ENCODE peak calls at places on chromosome 6, in ten cellular contexts. R is tibial artery; T is hepatocyte; J is testis; U is HCT116; C is CD4-positive, alpha-beta memory T cell; A is lower lobe of right lung; S is right cardiac atrium; Y is MM.1S; O is aorta. H is an unnamed sample. For H3K4me1, the result is how much of the 10 kb centered on the place peaks cover.

GRCh38 chr6:147201885-147202515 is 2.2 kb upstream of the STXBP5 start:
- DNase-seq in R (no peak), T (peak), J (peak), U (no peak), C (no peak), A (no peak), S (no peak), Y (no peak), O (no peak), H (peak)

GRCh38 chr6:41451515-41452163 is 94.5 kb upstream of the FOXP4 start:
- DNase-seq in R (peak), T (peak), J (peak), U (no peak), C (no peak), A (no peak), S (peak), Y (no peak), O (peak), H (peak)

GRCh38 chr6:142008016-142008735 is 124.5 kb upstream of the GJE1 start:
- DNase-seq in R (no peak), T (no peak), J (no peak), U (peak), C (no peak), A (no peak), S (no peak), Y (no peak), O (no peak), H (no peak)

GRCh38 chr6:137766596-137767370 is 100.3 kb upstream of the TNFAIP3 start:
- DNase-seq in R (no peak), T (no peak), J (no peak), U (no peak), C (no peak), A (no peak), S (no peak), Y (no peak), O (no peak), H (no peak)

GRCh38 chr6:89928604-89929003 is 34.3 kb downstream of the GJA10 start:
- DNase-seq in R (no peak), T (no peak), J (no peak), U (no peak), C (no peak), A (no peak), S (no peak), Y (no peak), O (no peak), H (peak)

GRCh38 chr6:133241901-133242760 is 974 bp downstream of the EYA4 start:
- DNase-seq in R (no peak), T (peak), J (peak), U (no peak), C (no peak), A (no peak), S (peak), Y (peak), O (no peak), H (peak)

GRCh38 chr6:70103798-70104197 is 199.1 kb downstream of the COL9A1 start:
- DNase-seq in R (no peak), T (no peak), J (no peak), U (peak), C (no peak), A (no peak), S (no peak), Y (no peak), O (no peak), H (no peak)

GRCh38 chr6:7414811-7415210 is 25.2 kb downstream of the RIOK1 start:
- DNase-seq in R (no peak), T (peak), J (no peak), U (no peak), C (no peak), A (no peak), S (no peak), Y (no peak), O (no peak), H (peak)

GRCh38 chr6:88376759-88377387 is 210.7 kb upstream of the CNR1 start:
- DNase-seq in R (no peak), T (no peak), J (no peak), U (no peak), C (no peak), A (no peak), S (no peak), Y (no peak), O (no peak), H (no peak)

GRCh38 chr6:156395276-156395675 is 381.9 kb upstream of the ARID1B start:
- DNase-seq in R (no peak), T (no peak), J (no peak), U (no peak), C (peak), A (no peak), S (no peak), Y (peak), O (no peak), H (no peak)

GRCh38 chr6:93420163-93420806 is 926 bp upstream of the EPHA7 start:
- DNase-seq in R (no peak), T (no peak), J (no peak), U (no peak), C (no peak), A (no peak), S (no peak), Y (no peak), O (no peak), H (peak)

GRCh38 chr6:51814418-51814817 is 273.0 kb downstream of the PKHD1 start:
- DNase-seq in R (no peak), T (peak), J (no peak), U (no peak), C (no peak), A (no peak), S (no peak), Y (peak), O (no peak), H (no peak)

GRCh38 chr6:125668071-125668470 is 81.4 kb upstream of the HEY2 start:
- DNase-seq in R (no peak), T (no peak), J (no peak), U (no peak), C (no peak), A (no peak), S (no peak), Y (no peak), O (no peak), H (no peak)

GRCh38 chr6:158697798-158698197 is 47.9 kb downstream of the SYTL3 start:
- DNase-seq in R (no peak), T (no peak), J (no peak), U (peak), C (no peak), A (no peak), S (no peak), Y (no peak), O (no peak), H (no peak)

GRCh38 chr6:165615629-165616028 is 47.4 kb downstream of the PDE10A start:
- DNase-seq in R (no peak), T (no peak), J (no peak), U (no peak), C (no peak), A (no peak), S (no peak), Y (no peak), O (no peak), H (no peak)

GRCh38 chr6:35568967-35569606 is 56.4 kb upstream of the TULP1 start:
- DNase-seq in R (peak), T (peak), J (peak), U (no peak), C (peak), A (peak), S (peak), Y (no peak), O (peak), H (no peak)

GRCh38 chr6:4567141-4567540 is 209.1 kb upstream of the CDYL start:
- DNase-seq in R (no peak), T (no peak), J (no peak), U (no peak), C (no peak), A (no peak), S (no peak), Y (no peak), O (no peak), H (peak)

GRCh38 chr6:131317516-131317915 is 182.2 kb downstream of the AKAP7 start:
- DNase-seq in R (no peak), T (no peak), J (no peak), U (no peak), C (no peak), A (no peak), S (no peak), Y (no peak), O (no peak), H (peak)

GRCh38 chr6:79335133-79335674 is 100.7 kb upstream of the HMGN3 start:
- DNase-seq in R (no peak), T (no peak), J (no peak), U (no peak), C (no peak), A (no peak), S (no peak), Y (no peak), O (no peak), H (peak)

GRCh38 chr6:124977067-124977908 is 15.1 kb downstream of the RNF217 start:
- DNase-seq in R (no peak), T (peak), J (no peak), U (no peak), C (no peak), A (no peak), S (no peak), Y (no peak), O (no peak), H (peak)

GRCh38 chr6:105077592-105078463 is 102.0 kb downstream of the POPDC3 start:
- DNase-seq in R (no peak), T (peak), J (no peak), U (peak), C (peak), A (no peak), S (no peak), Y (peak), O (no peak), H (peak)

GRCh38 chr6:109059148-109059547 is 35.5 kb downstream of the SESN1 start:
- DNase-seq in R (no peak), T (no peak), J (no peak), U (no peak), C (no peak), A (no peak), S (no peak), Y (no peak), O (no peak), H (no peak)

GRCh38 chr6:20266851-20267608 is 54.8 kb upstream of the MBOAT1 start:
- DNase-seq in R (no peak), T (no peak), J (no peak), U (peak), C (no peak), A (no peak), S (no peak), Y (no peak), O (no peak), H (no peak)

GRCh38 chr6:163965426-163966348 is 551.2 kb downstream of the QKI start:
- DNase-seq in R (no peak), T (peak), J (no peak), U (no peak), C (no peak), A (no peak), S (peak), Y (no peak), O (no peak), H (no peak)

GRCh38 chr6:10662742-10663141 is 31.7 kb downstream of the C6orf52 start:
- DNase-seq in R (no peak), T (no peak), J (no peak), U (no peak), C (no peak), A (no peak), S (no peak), Y (no peak), O (no peak), H (no peak)

GRCh38 chr6:13733178-13733851 is 21.7 kb upstream of the RANBP9 start:
- DNase-seq in R (peak), T (peak), J (peak), U (no peak), C (no peak), A (peak), S (peak), Y (no peak), O (no peak), H (peak)

GRCh38 chr6:1190361-1190760 is 121.5 kb upstream of the FOXQ1 start:
- DNase-seq in R (no peak), T (peak), J (no peak), U (no peak), C (no peak), A (no peak), S (no peak), Y (no peak), O (no peak), H (peak)

GRCh38 chr6:102986086-102986485 is 1592.6 kb downstream of the GRIK2 start:
- DNase-seq in R (no peak), T (no peak), J (no peak), U (no peak), C (no peak), A (no peak), S (no peak), Y (peak), O (no peak), H (no peak)

GRCh38 chr6:132968419-132968950 is 154.1 kb downstream of the RPS12 start:
- DNase-seq in R (no peak), T (no peak), J (no peak), U (no peak), C (no peak), A (no peak), S (no peak), Y (no peak), O (no peak), H (no peak)

GRCh38 chr6:149342525-149342924 is 25.0 kb downstream of the TAB2 start:
- DNase-seq in R (no peak), T (no peak), J (no peak), U (no peak), C (no peak), A (no peak), S (no peak), Y (no peak), O (no peak), H (no peak)

GRCh38 chr6:84193140-84193708 is 34.2 kb downstream of the CEP162 start:
- DNase-seq in R (no peak), T (no peak), J (no peak), U (peak), C (no peak), A (no peak), S (no peak), Y (no peak), O (no peak), H (peak)

GRCh38 chr6:46828939-46829338 is 35.8 kb downstream of the MEP1A start:
- DNase-seq in R (no peak), T (no peak), J (no peak), U (no peak), C (no peak), A (no peak), S (no peak), Y (no peak), O (no peak), H (no peak)

GRCh38 chr6:352474-352873 is 39.1 kb upstream of the IRF4 start:
- DNase-seq in R (no peak), T (no peak), J (no peak), U (no peak), C (no peak), A (peak), S (no peak), Y (no peak), O (no peak), H (no peak)

GRCh38 chr6:169893624-169894023 is 142.2 kb downstream of the ERMARD start:
- DNase-seq in R (no peak), T (no peak), J (no peak), U (no peak), C (no peak), A (no peak), S (no peak), Y (no peak), O (no peak), H (no peak)

GRCh38 chr6:36546958-36547645 is at the start of gene STK38:
- DNase-seq in R (peak), T (peak), J (peak), U (peak), C (peak), A (peak), S (peak), Y (peak), O (peak), H (peak)

DNA sequence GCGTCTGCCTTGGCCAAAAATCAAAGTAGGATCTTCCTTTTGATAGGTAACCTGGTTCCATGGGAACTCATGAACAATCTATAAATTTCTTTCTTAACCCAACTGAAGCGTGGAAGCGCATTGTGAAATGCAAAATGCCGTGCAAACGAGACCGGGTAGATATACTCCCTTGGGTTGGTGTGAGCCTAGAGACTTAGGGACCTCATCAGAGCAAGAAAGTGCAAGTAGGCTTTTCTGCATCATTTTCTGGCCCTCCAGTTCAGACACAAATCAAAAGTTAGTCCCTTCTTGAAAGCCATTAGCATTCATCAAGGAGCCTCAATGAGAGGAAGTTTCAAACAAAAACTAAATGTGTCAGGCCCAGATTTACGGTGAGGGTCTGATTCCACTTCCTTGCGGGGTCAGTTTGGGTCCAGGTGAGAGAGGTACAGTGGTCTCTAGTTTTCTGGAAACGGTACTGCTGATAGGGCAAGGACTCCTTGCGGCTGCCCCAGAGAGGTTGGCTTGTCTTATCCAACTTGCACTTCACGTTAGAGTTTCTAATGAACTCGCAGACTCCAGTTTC is 5.3 kb upstream of the ZNF184 start:
- DNase-seq in R (no peak), T (peak), J (no peak), U (no peak), C (no peak), A (no peak), S (no peak), Y (peak), O (no peak), H (no peak)
- H3K27ac ChIP-seq in R (peak), T (peak), J (peak), U (peak), C (peak), A (peak), S (peak), Y (peak), O (peak), H (no peak)

GRCh38 chr6:150633466-150633795 is 33.7 kb downstream of the PLEKHG1 start:
- DNase-seq in R (no peak), T (no peak), J (no peak), U (no peak), C (no peak), A (no peak), S (no peak), Y (no peak), O (no peak), H (no peak)
- H3K4me3 ChIP-seq in R (no peak), T (no peak), J (no peak), U (no peak), C (no peak), A (peak), S (no peak), Y (no peak), O (no peak), H (no peak)

DNA sequence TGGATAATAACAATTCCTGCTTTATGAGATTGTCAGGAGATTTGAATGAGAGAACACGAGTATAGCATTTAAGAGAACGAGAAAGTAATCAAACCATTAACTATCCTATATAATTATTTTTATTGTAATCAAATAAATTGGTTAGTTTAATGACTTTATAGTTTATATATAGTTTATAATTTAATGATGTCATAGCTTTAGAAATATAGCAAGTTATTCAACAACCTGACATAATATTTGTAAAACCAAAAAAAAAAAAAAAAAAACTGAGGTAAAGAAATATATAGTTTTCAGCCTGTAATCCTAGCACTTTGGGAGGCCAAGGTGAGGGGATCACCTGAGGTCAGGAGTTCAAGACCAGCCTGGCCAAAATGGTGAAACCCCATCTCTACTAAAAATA is 26.4 kb upstream of the DST start:
- DNase-seq in R (no peak), T (no peak), J (no peak), U (no peak), C (no peak), A (no peak), S (no peak), Y (no peak), O (no peak), H (no peak)
- H3K4me1 ChIP-seq in R (under half), T (under half), J (under half), U (under half), C (under half), A (under half), S (under half), Y (under half), O (under half), H (under half)

GRCh38 chr6:154476494-154476893 is 34.0 kb downstream of the CNKSR3 start:
- DNase-seq in R (no peak), T (no peak), J (no peak), U (no peak), C (no peak), A (no peak), S (no peak), Y (no peak), O (no peak), H (no peak)
- H3K27ac ChIP-seq in R (no peak), T (no peak), J (peak), U (no peak), C (no peak), A (no peak), S (no peak), Y (no peak), O (no peak), H (no peak)

GRCh38 chr6:130070747-130071146 is 52.4 kb downstream of the L3MBTL3 start:
- DNase-seq in R (no peak), T (no peak), J (no peak), U (no peak), C (no peak), A (no peak), S (no peak), Y (no peak), O (no peak), H (no peak)
- H3K4me3 ChIP-seq in R (no peak), T (no peak), J (no peak), U (no peak), C (no peak), A (no peak), S (no peak), Y (no peak), O (no peak), H (no peak)

GRCh38 chr6:67538032-67538431 is 1097.0 kb upstream of the ADGRB3 start:
- DNase-seq in R (no peak), T (no peak), J (no peak), U (no peak), C (no peak), A (no peak), S (no peak), Y (no peak), O (no peak), H (no peak)

GRCh38 chr6:67535946-67536345 is 1099.1 kb upstream of the ADGRB3 start:
- DNase-seq in R (no peak), T (no peak), J (no peak), U (no peak), C (no peak), A (no peak), S (no peak), Y (no peak), O (no peak), H (peak)

GRCh38 chr6:67544851-67545452 is 1090.1 kb upstream of the ADGRB3 start:
- DNase-seq in R (no peak), T (no peak), J (no peak), U (no peak), C (no peak), A (no peak), S (no peak), Y (no peak), O (no peak), H (no peak)

DNA sequence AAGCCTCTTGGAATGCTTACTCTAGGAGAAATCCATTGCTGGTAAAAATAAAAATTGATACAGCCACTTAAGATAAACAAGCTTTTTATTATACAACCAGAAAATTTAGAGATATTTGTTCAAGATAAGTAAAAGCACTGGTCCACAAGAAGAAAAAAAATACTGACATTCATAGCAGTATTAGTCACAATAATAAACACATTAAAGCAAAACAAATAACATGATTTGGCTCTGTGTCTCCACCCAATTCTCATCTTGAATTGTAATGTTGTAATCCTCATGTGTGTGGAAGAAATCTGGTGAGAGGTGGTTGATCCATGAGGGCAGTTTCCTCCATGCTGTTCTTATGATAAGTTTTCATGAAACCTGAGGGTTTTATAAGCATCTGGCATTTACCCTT is 1093.5 kb upstream of the ADGRB3 start:
- DNase-seq in R (no peak), T (no peak), J (no peak), U (no peak), C (no peak), A (no peak), S (no peak), Y (no peak), O (no peak), H (no peak)
- H3K4me1 ChIP-seq in R (under half), T (under half), J (under half), U (under half), C (under half), A (under half), S (under half), Y (under half), O (under half), H (under half)

GRCh38 chr6:134630468-134631180 is 312.7 kb upstream of the SGK1 start:
- DNase-seq in R (peak), T (peak), J (no peak), U (no peak), C (no peak), A (no peak), S (no peak), Y (peak), O (no peak), H (no peak)
- H3K27ac ChIP-seq in R (no peak), T (no peak), J (peak), U (no peak), C (no peak), A (no peak), S (no peak), Y (peak), O (no peak), H (no peak)

GRCh38 chr6:26211963-26212362 is 124.7 kb downstream of the HFE start:
- DNase-seq in R (no peak), T (no peak), J (no peak), U (no peak), C (no peak), A (no peak), S (no peak), Y (no peak), O (no peak), H (no peak)
- H3K4me3 ChIP-seq in R (no peak), T (no peak), J (no peak), U (no peak), C (no peak), A (no peak), S (no peak), Y (no peak), O (no peak), H (no peak)

GRCh38 chr6:15260099-15260821 is 14.4 kb downstream of the JARID2 start:
- DNase-seq in R (no peak), T (no peak), J (no peak), U (no peak), C (no peak), A (no peak), S (no peak), Y (no peak), O (no peak), H (no peak)
- H3K4me1 ChIP-seq in R (under half), T (half or more), J (half or more), U (under half), C (half or more), A (half or more), S (under half), Y (half or more), O (under half), H (under half)